ENCODE peak calls at places on chromosomes 6 and 20, in seven cellular contexts. J is IMR-90, C is ecto neural progenitor cell, K is ascending aorta, U is NB4, T is GM06990, R is AG09309. X is an unnamed sample.
A peak's percentile ranks its signal among the peaks of the same experiment; 100 is the strongest.

GRCh38 chr6:24469829-24470228 is 19.5 kb downstream of the GPLD1 start:
- DNase-seq in C (no peak), T (no peak), J (no peak), K (no peak), R (no peak), U (no peak), X (no peak)

GRCh38 chr6:128725271-128726233 is 157.4 kb upstream of the LAMA2 start:
- DNase-seq in R (peak; percentile 7), T (no peak), J (peak; percentile 38), K (no peak), C (no peak), U (peak; percentile 35), X (peak; percentile 57)

GRCh38 chr6:30885999-30886896 is 1.9 kb downstream of the DDR1 start:
- DNase-seq in U (peak; percentile 49), T (no peak), R (no peak), K (peak; percentile 65), J (peak; percentile 79), C (peak; percentile 92), X (no peak)

GRCh38 chr6:167825759-167826229 is 917 bp upstream of the AFDN start:
- DNase-seq in U (no peak), R (no peak), K (peak; percentile 71), T (peak; percentile 36), C (peak; percentile 85), J (no peak), X (no peak)

GRCh38 chr20:37980876-37981275 is 52.4 kb downstream of the TTI1 start:
- DNase-seq in U (no peak), T (no peak), C (no peak), K (no peak), R (no peak), J (no peak), X (no peak)

GRCh38 chr6:71197770-71198169 is 90.8 kb upstream of the OGFRL1 start:
- DNase-seq in U (no peak), T (no peak), J (peak; percentile 81), K (no peak), R (peak; percentile 53), C (no peak), X (peak; percentile 9)

GRCh38 chr6:82030301-82030700 is 217.2 kb downstream of the IBTK start:
- DNase-seq in J (no peak), C (no peak), K (no peak), R (no peak), T (no peak), U (no peak), X (no peak)

GRCh38 chr6:36404164-36404563 is 16.7 kb upstream of the ETV7 start:
- DNase-seq in J (no peak), K (no peak), T (no peak), C (no peak), R (no peak), U (no peak), X (no peak)

GRCh38 chr6:161917645-161918044 is 643.8 kb upstream of the AGPAT4 start:
- DNase-seq in K (no peak), R (no peak), C (no peak), T (no peak), J (no peak), U (no peak), X (no peak)

GRCh38 chr6:143375022-143375585 is 75.4 kb downstream of the ADAT2 start:
- DNase-seq in T (peak; percentile 31), C (no peak), J (no peak), U (no peak), R (no peak), K (no peak), X (no peak)

GRCh38 chr6:147530132-147531060 is 21.9 kb downstream of the SAMD5 start:
- DNase-seq in U (peak; percentile 62), T (peak; percentile 3), C (no peak), K (no peak), J (no peak), R (no peak), X (no peak)

GRCh38 chr6:45432944-45433343 is 55.2 kb upstream of the SUPT3H start:
- DNase-seq in K (no peak), R (no peak), J (peak; percentile 80), T (no peak), U (no peak), C (no peak), X (peak; percentile 36)

GRCh38 chr6:42714098-42714761 is 8.2 kb downstream of the PRPH2 start:
- DNase-seq in C (no peak), T (no peak), U (no peak), J (peak; percentile 70), K (no peak), R (no peak), X (peak; percentile 46)

GRCh38 chr6:8499540-8499939 is 64.2 kb upstream of the SLC35B3 start:
- DNase-seq in T (no peak), K (no peak), R (no peak), J (no peak), C (no peak), U (peak; percentile 12), X (peak; percentile 48)

GRCh38 chr20:642398-643174 is 10.4 kb downstream of the SRXN1 start:
- DNase-seq in K (no peak), J (no peak), C (peak; percentile 82), U (no peak), R (no peak), T (no peak), X (no peak)

GRCh38 chr6:4134841-4135664 is at the start of gene ECI2:
- DNase-seq in C (no peak), T (peak; percentile 81), R (no peak), J (peak; percentile 27), U (peak; percentile 87), K (peak; percentile 87), X (peak; percentile 91)

GRCh38 chr6:52725530-52726192 is 37.6 kb downstream of the GSTA2 start:
- DNase-seq in R (no peak), C (no peak), J (peak; percentile 28), U (no peak), K (no peak), T (no peak), X (no peak)

GRCh38 chr6:132333639-132334516 is 67.4 kb downstream of the MOXD1 start:
- DNase-seq in J (peak; percentile 93), T (no peak), C (no peak), U (no peak), R (peak; percentile 59), K (no peak), X (no peak)

GRCh38 chr6:70391513-70391912 is 21.8 kb upstream of the FAM135A start:
- DNase-seq in T (no peak), K (no peak), J (no peak), R (no peak), C (no peak), U (no peak), X (no peak)

X was measured in OCI-M1.